ENCODE peak calls at places on chromosome 1, in four cellular contexts. C is HL-60, O is HCT116, W is K562. M is an unnamed sample.
A peak's percentile ranks its signal among the peaks of the same experiment; 100 is the strongest.

GRCh38 chr1:240667351-240667750 is 55.4 kb upstream of the GREM2 start:
- DNase-seq in W (no peak), O (no peak), C (no peak), M (no peak)

GRCh38 chr1:51063121-51063520 is 38.9 kb upstream of the C1orf185 start:
- DNase-seq in C (no peak), W (no peak), O (peak; percentile 44), M (no peak)

GRCh38 chr1:25624155-25624554 is 7.6 kb downstream of the MAN1C1 start:
- DNase-seq in C (peak; percentile 50), O (no peak), W (no peak), M (no peak)

GRCh38 chr1:18278953-18279712 is 171.5 kb downstream of the IGSF21 start:
- DNase-seq in O (no peak), C (no peak), W (no peak), M (no peak)

GRCh38 chr1:52920791-52921291 is 699 bp downstream of the ECHDC2 start:
- DNase-seq in W (no peak), C (no peak), O (no peak), M (no peak)

GRCh38 chr1:93846151-93846928 is 32.7 kb downstream of the DNTTIP2 start:
- DNase-seq in W (peak; percentile 90), C (peak; percentile 85), O (peak; percentile 53), M (peak; percentile 90)

GRCh38 chr1:39395357-39395831 is 96.0 kb upstream of the BMP8A start:
- DNase-seq in C (peak; percentile 40), W (peak; percentile 41), O (peak; percentile 77), M (no peak)

GRCh38 chr1:193111641-193112090 is 6.5 kb upstream of the GLRX2 start:
- DNase-seq in O (peak; percentile 46), C (peak; percentile 88), W (peak; percentile 76), M (no peak)

GRCh38 chr1:178776553-178776952 is 51.5 kb downstream of the RALGPS2 start:
- DNase-seq in W (no peak), O (no peak), C (no peak), M (no peak)

GRCh38 chr1:165207774-165208359 is 148.6 kb downstream of the LMX1A start:
- DNase-seq in C (no peak), W (peak; percentile 67), O (no peak), M (no peak)

GRCh38 chr1:207831517-207832327 is 79.2 kb downstream of the CD34 start:
- DNase-seq in C (no peak), O (no peak), W (peak; percentile 51), M (no peak)

GRCh38 chr1:115888976-115889375 is 48.0 kb upstream of the NHLH2 start:
- DNase-seq in W (no peak), O (no peak), C (no peak), M (no peak)

GRCh38 chr1:32818804-32819541 is 1.5 kb downstream of the S100PBP start:
- DNase-seq in O (no peak), C (peak; percentile 75), W (peak; percentile 27), M (no peak)

GRCh38 chr1:98385691-98386090 is 275.8 kb upstream of the SNX7 start:
- DNase-seq in O (no peak), C (no peak), W (no peak), M (no peak)

GRCh38 chr1:54277451-54278355 is 77.7 kb downstream of the MRPL37 start:
- DNase-seq in O (no peak), W (no peak), C (no peak), M (no peak)
- TF ChIP-seq REST in O (no peak), W (no peak), C (no peak), M (no peak)

DNA sequence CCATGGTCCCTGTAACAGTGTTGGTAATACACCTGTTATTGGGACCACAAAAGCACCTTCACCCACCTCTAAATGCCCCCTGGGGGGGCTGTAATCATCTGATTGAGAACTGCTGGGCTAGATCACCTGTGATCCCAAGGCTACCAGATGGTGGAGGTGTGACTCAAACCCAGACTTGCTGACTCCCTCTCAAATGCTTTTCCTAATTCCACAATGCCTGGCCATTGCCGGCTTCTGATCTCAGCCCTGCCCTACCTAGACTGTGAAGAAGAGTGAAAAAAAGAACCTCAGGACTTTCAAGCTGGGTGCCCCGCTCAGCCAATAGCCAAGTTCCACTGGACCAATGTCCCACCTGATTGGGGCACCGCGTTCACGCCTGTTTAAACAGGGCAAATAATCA is 9.6 kb downstream of the TMEM9 start:
- DNase-seq in C (no peak), W (no peak), O (no peak), M (no peak)
- H3K4me3 ChIP-seq in C (no peak overlapping the region), W (no peak overlapping the region), O (no peak overlapping the region), M (no peak overlapping the region)

GRCh38 chr1:21659099-21659923 is 9.8 kb downstream of the RAP1GAP start:
- DNase-seq in C (peak; percentile 57), O (peak; percentile 51), W (peak; percentile 90), M (peak; percentile 96)
- TF ChIP-seq REST in C (peak; percentile 99), O (peak; percentile 93), W (peak; percentile 100), M (peak; percentile 100)

GRCh38 chr1:159014003-159014571 is 4.4 kb downstream of the IFI16 start:
- DNase-seq in C (no peak), W (no peak), O (no peak), M (no peak)
- H3K4me3 ChIP-seq in C (no peak overlapping the region), W (no peak overlapping the region), O (no peak overlapping the region), M (no peak overlapping the region)

DNA sequence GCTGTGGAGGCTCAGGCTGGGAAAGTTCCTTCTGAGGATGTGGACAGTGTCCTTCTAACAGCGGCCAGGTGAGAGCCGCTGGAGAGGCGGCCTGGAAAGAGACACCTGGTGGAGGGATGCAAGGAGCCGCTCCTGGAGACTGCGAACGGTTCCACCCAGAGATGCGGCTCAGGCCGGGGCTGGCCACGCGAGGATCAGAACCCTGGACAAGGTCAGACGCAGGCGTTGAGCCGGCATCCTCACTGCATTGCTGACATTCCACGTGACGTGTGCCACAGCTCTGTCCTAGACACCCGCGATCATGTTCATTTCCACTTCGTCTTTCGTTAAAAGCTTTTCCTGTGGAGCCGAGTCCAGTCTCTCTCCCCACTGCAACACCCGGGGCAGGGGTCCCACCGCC is 28.8 kb downstream of the CFAP74 start:
- DNase-seq in C (no peak), W (no peak), O (no peak), M (no peak)
- TF ChIP-seq REST in C (peak; percentile 65), W (no peak), O (no peak), M (peak; percentile 70)

GRCh38 chr1:237104096-237104495 is 62.1 kb downstream of the RYR2 start:
- DNase-seq in O (no peak), C (no peak), W (no peak), M (no peak)

GRCh38 chr1:237105826-237106225 is 63.8 kb downstream of the RYR2 start:
- DNase-seq in O (no peak), C (no peak), W (no peak), M (no peak)

GRCh38 chr1:237108299-237109040 is 66.5 kb downstream of the RYR2 start:
- DNase-seq in O (no peak), W (no peak), C (no peak), M (peak; percentile 61)

GRCh38 chr1:237098517-237098916 is 56.5 kb downstream of the RYR2 start:
- DNase-seq in O (no peak), W (no peak), C (no peak), M (no peak)

GRCh38 chr1:237103021-237103420 is 61.0 kb downstream of the RYR2 start:
- DNase-seq in O (no peak), W (no peak), C (no peak), M (no peak)
- H3K4me3 ChIP-seq in O (no peak overlapping the region), W (no peak overlapping the region), C (no peak overlapping the region), M (no peak overlapping the region)

GRCh38 chr1:44672956-44673674 is 1.2 kb downstream of the TMEM53 start:
- DNase-seq in O (no peak), W (no peak), C (no peak), M (no peak)

GRCh38 chr1:44674113-44675000 is at the start of the genes ARMH1 and TMEM53:
- DNase-seq in C (peak; percentile 99), W (peak; percentile 100), O (peak; percentile 98), M (peak; percentile 94)

GRCh38 chr1:44675186-44675585 is 672 bp downstream of the ARMH1 start:
- DNase-seq in O (no peak), W (no peak), C (no peak), M (no peak)

GRCh38 chr1:44672254-44672955 is 1.9 kb downstream of the TMEM53 start:
- DNase-seq in O (no peak), C (peak; percentile 96), W (peak; percentile 52), M (no peak)

GRCh38 chr1:44673675-44674112 is 587 bp downstream of the TMEM53 start:
- DNase-seq in C (no peak), W (no peak), O (no peak), M (no peak)
- TF ChIP-seq REST in C (no peak), W (no peak), O (no peak), M (no peak)

DNA sequence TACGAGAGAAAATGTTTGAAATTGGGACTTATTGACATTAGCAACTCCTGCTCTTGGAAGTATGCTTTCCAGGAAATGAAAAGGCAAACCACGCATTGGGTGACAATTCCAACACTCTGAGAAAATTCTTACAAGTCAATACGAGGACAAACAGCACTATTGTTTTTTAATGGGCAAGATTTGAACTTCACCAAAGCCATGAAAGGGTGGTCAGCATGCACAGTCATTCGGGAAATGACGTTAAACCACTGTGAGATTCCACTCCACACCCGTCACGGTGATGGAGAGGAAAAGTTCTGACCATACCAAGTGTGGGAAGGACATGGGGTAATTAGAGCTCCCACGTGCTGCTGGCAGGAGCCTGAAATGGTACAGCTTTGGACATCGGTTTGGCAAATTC is 12.2 kb upstream of the PRXL2B start:
- DNase-seq in C (no peak), W (no peak), O (no peak), M (no peak)
- H3K4me3 ChIP-seq in C (no peak overlapping the region), W (no peak overlapping the region), O (no peak overlapping the region), M (no peak overlapping the region)

M was measured in SK-N-SH.